ENCODE peak calls at places on chromosomes 6 and 20, in five cellular contexts. One of them, this sample, is unnamed.

GRCh38 chr20:60750909-60751308 is 501.2 kb upstream of the CDH4 start:
- DNase-seq in A549: no peak
- DNase-seq in H1: no peak
- DNase-seq in K562: no peak
- DNase-seq in HepG2: no peak
- DNase-seq in this sample: no peak

GRCh38 chr20:41133709-41134361 is 3.5 kb upstream of the PLCG1 start:
- DNase-seq in A549: no peak
- DNase-seq in K562: peak; percentile 70
- DNase-seq in HepG2: no peak
- DNase-seq in H1: no peak
- DNase-seq in this sample: peak; percentile 94

GRCh38 chr6:73460044-73460443 is 1.5 kb upstream of the MTO1 start:
- DNase-seq in A549: no peak
- DNase-seq in HepG2: no peak
- DNase-seq in H1: no peak
- DNase-seq in K562: no peak
- DNase-seq in this sample: no peak

GRCh38 chr20:51542033-51542893 is at the start of gene NFATC2:
- DNase-seq in K562: peak; percentile 74
- DNase-seq in A549: no peak
- DNase-seq in HepG2: peak; percentile 65
- DNase-seq in H1: peak; percentile 77
- DNase-seq in this sample: no peak

GRCh38 chr20:63682384-63683139 is 13.9 kb upstream of the TNFRSF6B start:
- DNase-seq in K562: no peak
- DNase-seq in HepG2: peak; percentile 63
- DNase-seq in A549: peak; percentile 94
- DNase-seq in H1: no peak
- DNase-seq in this sample: no peak

GRCh38 chr6:74971631-74972030 is 234.2 kb downstream of the COL12A1 start:
- DNase-seq in K562: no peak
- DNase-seq in HepG2: no peak
- DNase-seq in A549: no peak
- DNase-seq in H1: no peak
- DNase-seq in this sample: no peak

GRCh38 chr20:2759603-2760360 is 40.6 kb downstream of the CPXM1 start:
- DNase-seq in A549: no peak
- DNase-seq in K562: no peak
- DNase-seq in HepG2: no peak
- DNase-seq in H1: no peak
- DNase-seq in this sample: no peak

GRCh38 chr20:64035066-64035932 is 683 bp upstream of the C20orf204 start:
- DNase-seq in H1: no peak
- DNase-seq in HepG2: no peak
- DNase-seq in K562: no peak
- DNase-seq in A549: no peak
- DNase-seq in this sample: peak; percentile 59

GRCh38 chr6:113344969-113345368 is 512.2 kb upstream of the MARCKS start:
- DNase-seq in H1: no peak
- DNase-seq in A549: no peak
- DNase-seq in HepG2: no peak
- DNase-seq in K562: no peak
- DNase-seq in this sample: no peak

GRCh38 chr6:166194885-166195860 is 27.5 kb upstream of the TBXT start:
- DNase-seq in A549: no peak
- DNase-seq in HepG2: no peak
- DNase-seq in H1: no peak
- DNase-seq in K562: no peak
- DNase-seq in this sample: no peak
- TF ChIP-seq HDAC2 in A549: no peak
- TF ChIP-seq HDAC2 in HepG2: no peak
- TF ChIP-seq HDAC2 in H1: no peak
- TF ChIP-seq HDAC2 in K562: no peak
- TF ChIP-seq HDAC2 in this sample: no peak

GRCh38 chr6:12598919-12599318 is 117.6 kb upstream of the PHACTR1 start:
- DNase-seq in K562: no peak
- DNase-seq in HepG2: no peak
- DNase-seq in A549: no peak
- DNase-seq in H1: no peak
- DNase-seq in this sample: no peak

GRCh38 chr6:12602951-12603710 is 113.4 kb upstream of the PHACTR1 start:
- DNase-seq in H1: no peak
- DNase-seq in K562: peak; percentile 22
- DNase-seq in A549: peak; percentile 88
- DNase-seq in HepG2: peak; percentile 43
- DNase-seq in this sample: no peak

GRCh38 chr6:12603711-12604049 is 112.9 kb upstream of the PHACTR1 start:
- DNase-seq in HepG2: no peak
- DNase-seq in A549: no peak
- DNase-seq in H1: no peak
- DNase-seq in K562: no peak
- DNase-seq in this sample: no peak

GRCh38 chr6:12601881-12602280 is 114.7 kb upstream of the PHACTR1 start:
- DNase-seq in A549: no peak
- DNase-seq in H1: no peak
- DNase-seq in K562: no peak
- DNase-seq in HepG2: no peak
- DNase-seq in this sample: no peak

DNA sequence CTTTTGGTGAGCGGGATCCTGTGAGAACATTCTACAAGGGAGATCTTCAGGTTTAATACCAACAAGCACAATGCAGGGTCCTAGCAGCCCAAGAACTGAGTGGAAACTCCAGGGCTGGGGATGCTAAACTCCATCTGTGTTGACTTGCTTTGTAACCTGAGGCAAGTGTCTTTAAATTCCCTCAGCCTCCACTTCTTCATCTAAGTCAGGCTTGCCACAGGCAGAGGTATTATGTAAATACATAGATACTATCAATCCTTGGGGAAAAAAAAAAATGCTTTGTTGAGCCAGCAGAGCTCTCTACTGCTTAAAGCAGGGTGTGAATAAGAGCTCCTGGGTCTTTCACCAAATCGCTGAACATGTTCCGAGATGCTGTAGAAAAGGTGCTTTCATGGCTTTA is 114.2 kb upstream of the PHACTR1 start:
- DNase-seq in HepG2: no peak
- DNase-seq in K562: no peak
- DNase-seq in A549: peak; percentile 57
- DNase-seq in H1: no peak
- DNase-seq in this sample: no peak
- TF ChIP-seq CHD2 in HepG2: no peak
- TF ChIP-seq CHD2 in K562: no peak
- TF ChIP-seq CHD2 in A549: no peak
- TF ChIP-seq CHD2 in H1: no peak
- TF ChIP-seq CHD2 in this sample: no peak

GRCh38 chr20:50165687-50166554 is 12.4 kb upstream of the PEDS1 start:
- DNase-seq in K562: peak; percentile 99
- DNase-seq in A549: peak; percentile 100
- DNase-seq in H1: peak; percentile 71
- DNase-seq in HepG2: peak; percentile 100
- DNase-seq in this sample: peak; percentile 82
- TF ChIP-seq POLR2A in K562: peak; percentile 75
- TF ChIP-seq POLR2A in A549: no peak
- TF ChIP-seq POLR2A in H1: no peak
- TF ChIP-seq POLR2A in HepG2: peak; percentile 85
- TF ChIP-seq POLR2A in this sample: peak; percentile 79

GRCh38 chr6:125791151-125791819 is 525 bp downstream of the NCOA7 start:
- DNase-seq in A549: peak; percentile 71
- DNase-seq in H1: no peak
- DNase-seq in HepG2: peak; percentile 57
- DNase-seq in K562: peak; percentile 65
- DNase-seq in this sample: no peak
- TF ChIP-seq HDAC2 in A549: no peak
- TF ChIP-seq HDAC2 in H1: no peak
- TF ChIP-seq HDAC2 in HepG2: no peak
- TF ChIP-seq HDAC2 in K562: no peak
- TF ChIP-seq HDAC2 in this sample: no peak

GRCh38 chr6:147081210-147081609 is 123.0 kb upstream of the STXBP5 start:
- DNase-seq in HepG2: no peak
- DNase-seq in H1: no peak
- DNase-seq in A549: no peak
- DNase-seq in K562: no peak
- DNase-seq in this sample: no peak

GRCh38 chr6:147077251-147077650 is 127.0 kb upstream of the STXBP5 start:
- DNase-seq in HepG2: no peak
- DNase-seq in H1: no peak
- DNase-seq in A549: no peak
- DNase-seq in K562: no peak
- DNase-seq in this sample: no peak

GRCh38 chr6:147080215-147080614 is 124.0 kb upstream of the STXBP5 start:
- DNase-seq in H1: no peak
- DNase-seq in HepG2: no peak
- DNase-seq in A549: no peak
- DNase-seq in K562: no peak
- DNase-seq in this sample: no peak

GRCh38 chr6:147078106-147078505 is 126.1 kb upstream of the STXBP5 start:
- DNase-seq in K562: no peak
- DNase-seq in A549: no peak
- DNase-seq in HepG2: no peak
- DNase-seq in H1: no peak
- DNase-seq in this sample: no peak

GRCh38 chr6:147078602-147079001 is 125.6 kb upstream of the STXBP5 start:
- DNase-seq in H1: no peak
- DNase-seq in A549: no peak
- DNase-seq in HepG2: no peak
- DNase-seq in K562: no peak
- DNase-seq in this sample: no peak
- TF ChIP-seq CHD2 in H1: no peak
- TF ChIP-seq CHD2 in A549: no peak
- TF ChIP-seq CHD2 in HepG2: no peak
- TF ChIP-seq CHD2 in K562: no peak
- TF ChIP-seq CHD2 in this sample: no peak

DNA sequence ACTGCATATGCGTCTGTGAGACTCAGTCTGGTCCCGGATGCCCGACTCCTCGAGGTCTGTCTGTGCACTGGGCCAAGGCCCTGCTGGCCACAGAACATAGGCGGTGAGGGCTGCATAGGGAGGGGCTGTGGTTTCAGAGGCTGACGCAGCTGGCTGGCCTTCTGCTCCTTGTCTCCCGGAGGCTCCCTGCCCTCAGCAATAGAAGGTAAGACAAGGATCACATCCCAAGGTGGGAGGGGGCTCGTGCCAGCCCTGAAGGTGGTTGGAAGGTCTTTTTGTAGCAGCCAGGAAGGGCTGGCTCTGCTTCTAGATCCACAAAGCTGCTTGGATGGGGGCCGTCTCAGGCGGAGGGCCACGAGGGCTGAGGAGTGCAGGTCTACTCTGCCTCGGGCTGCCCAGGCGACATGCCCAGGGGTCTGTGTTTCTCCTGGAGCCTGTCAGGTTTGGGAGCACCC is 239.8 kb upstream of the SULF2 start:
- DNase-seq in H1: peak; percentile 51
- DNase-seq in A549: no peak
- DNase-seq in K562: no peak
- DNase-seq in HepG2: no peak
- DNase-seq in this sample: no peak
- TF ChIP-seq POLR2A in H1: no peak
- TF ChIP-seq POLR2A in A549: no peak
- TF ChIP-seq POLR2A in K562: no peak
- TF ChIP-seq POLR2A in HepG2: no peak
- TF ChIP-seq POLR2A in this sample: peak; percentile 22

DNA sequence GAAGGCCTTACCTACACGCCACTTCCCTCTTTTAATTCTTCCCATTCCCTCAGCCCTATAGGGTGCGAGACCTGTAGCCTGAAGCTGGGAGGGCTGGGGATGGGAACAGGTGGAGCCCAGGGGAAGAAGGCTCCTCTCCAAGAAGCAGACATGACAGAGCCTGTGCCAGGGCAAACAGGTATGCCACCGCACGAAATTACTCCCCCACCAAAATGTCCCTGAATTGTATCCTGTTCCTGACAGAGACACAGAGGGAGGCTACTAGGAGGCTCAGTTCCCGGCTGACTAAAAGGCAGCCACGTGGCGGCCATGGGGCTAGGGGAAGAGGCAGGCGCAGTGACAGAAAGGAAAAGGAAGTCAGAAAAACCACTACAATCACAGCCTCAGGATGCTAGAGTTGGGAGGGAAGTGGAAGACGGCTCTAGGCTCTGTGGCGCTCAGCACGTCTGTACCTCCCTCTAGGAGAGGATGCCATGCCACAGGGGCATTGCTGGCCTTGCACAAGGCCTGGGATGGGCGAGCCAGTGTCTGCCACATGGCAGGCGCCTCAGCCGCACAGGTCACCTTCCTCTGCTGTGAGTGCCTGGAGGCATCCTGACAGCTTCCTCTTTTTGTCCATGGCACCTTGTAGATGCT is 27.7 kb downstream of the TFEB start:
- DNase-seq in H1: no peak
- DNase-seq in HepG2: no peak
- DNase-seq in A549: no peak
- DNase-seq in K562: no peak
- DNase-seq in this sample: no peak
- TF ChIP-seq HDAC2 in H1: no peak
- TF ChIP-seq HDAC2 in HepG2: no peak
- TF ChIP-seq HDAC2 in A549: no peak
- TF ChIP-seq HDAC2 in K562: no peak
- TF ChIP-seq HDAC2 in this sample: no peak

GRCh38 chr6:166619912-166620311 is 7.1 kb downstream of the RPS6KA2 start:
- DNase-seq in K562: no peak
- DNase-seq in HepG2: no peak
- DNase-seq in A549: no peak
- DNase-seq in H1: no peak
- DNase-seq in this sample: no peak
- TF ChIP-seq CHD2 in K562: no peak
- TF ChIP-seq CHD2 in HepG2: no peak
- TF ChIP-seq CHD2 in A549: no peak
- TF ChIP-seq CHD2 in H1: no peak
- TF ChIP-seq CHD2 in this sample: no peak

GRCh38 chr6:51301969-51302368 is 483.3 kb downstream of the TFAP2B start:
- DNase-seq in A549: no peak
- DNase-seq in HepG2: no peak
- DNase-seq in K562: no peak
- DNase-seq in H1: no peak
- DNase-seq in this sample: no peak

GRCh38 chr6:51300510-51300909 is 481.8 kb downstream of the TFAP2B start:
- DNase-seq in H1: no peak
- DNase-seq in K562: no peak
- DNase-seq in HepG2: no peak
- DNase-seq in A549: no peak
- DNase-seq in this sample: no peak

GRCh38 chr6:51303313-51303712 is 484.6 kb downstream of the TFAP2B start:
- DNase-seq in K562: no peak
- DNase-seq in HepG2: no peak
- DNase-seq in A549: no peak
- DNase-seq in H1: no peak
- DNase-seq in this sample: no peak

GRCh38 chr6:51299649-51300380 is 481.1 kb downstream of the TFAP2B start:
- DNase-seq in K562: no peak
- DNase-seq in A549: no peak
- DNase-seq in HepG2: no peak
- DNase-seq in H1: no peak
- DNase-seq in this sample: no peak
- TF ChIP-seq POLR2A in K562: no peak
- TF ChIP-seq POLR2A in A549: no peak
- TF ChIP-seq POLR2A in HepG2: no peak
- TF ChIP-seq POLR2A in H1: no peak
- TF ChIP-seq POLR2A in this sample: no peak

This sample was measured in GM12878.